ENCODE peak calls at places on chromosomes 11 and 22, in six cellular contexts. C is AG04450, M is aorta, S is fibroblast of lung, K is PC-3, I is SJSA1. B is an unnamed sample.

GRCh38 chr22:41687901-41688364 is 734 bp downstream of the SNU13 start:
- DNase-seq in C (no peak), M (peak), S (peak), K (peak), I (no peak), B (peak)

GRCh38 chr11:32435152-32435480 is 223 bp downstream of the WT1 start:
- DNase-seq in C (no peak), M (no peak), S (no peak), K (peak), I (no peak), B (no peak)

GRCh38 chr11:21514298-21514697 is 678.6 kb upstream of the ANO5 start:
- DNase-seq in C (no peak), M (no peak), S (no peak), K (peak), I (no peak), B (no peak)

GRCh38 chr11:4087551-4087950 is 7.0 kb upstream of the RRM1 start:
- DNase-seq in C (no peak), M (no peak), S (peak), K (peak), I (no peak), B (no peak)

GRCh38 chr22:37267128-37267587 is 15.2 kb upstream of the CYTH4 start:
- DNase-seq in C (no peak), M (peak), S (no peak), K (peak), I (peak), B (peak)

GRCh38 chr11:113161671-113162589 is 152.5 kb upstream of the TTC12 start:
- DNase-seq in C (no peak), M (no peak), S (no peak), K (no peak), I (no peak), B (no peak)

GRCh38 chr11:64241430-64242153 is 697 bp downstream of the FKBP2 start:
- DNase-seq in C (peak), M (peak), S (peak), K (peak), I (peak), B (peak)

GRCh38 chr11:131691558-131692041 is 321.2 kb downstream of the NTM start:
- DNase-seq in C (no peak), M (no peak), S (peak), K (peak), I (no peak), B (no peak)

GRCh38 chr22:24099661-24100060 is 81.6 kb upstream of the SUSD2 start:
- DNase-seq in C (no peak), M (peak), S (no peak), K (no peak), I (no peak), B (no peak)

GRCh38 chr11:134555510-134555909 is 143.5 kb upstream of the B3GAT1 start:
- DNase-seq in C (no peak), M (no peak), S (no peak), K (no peak), I (no peak), B (no peak)

GRCh38 chr22:19731361-19731725 is 8.0 kb downstream of the GP1BB start:
- DNase-seq in C (no peak), M (no peak), S (no peak), K (no peak), I (no peak), B (no peak)

GRCh38 chr22:21688706-21689381 is 23.0 kb downstream of the PPIL2 start:
- DNase-seq in C (no peak), M (no peak), S (no peak), K (no peak), I (no peak), B (no peak)

GRCh38 chr22:24506802-24507438 is 11.8 kb downstream of the UPB1 start:
- DNase-seq in C (no peak), M (no peak), S (peak), K (peak), I (no peak), B (no peak)

GRCh38 chr11:116263770-116264169 is 509.0 kb downstream of the BUD13 start:
- DNase-seq in C (no peak), M (no peak), S (no peak), K (no peak), I (no peak), B (no peak)

GRCh38 chr11:7642747-7643146 is 30.6 kb downstream of the CYB5R2 start:
- DNase-seq in C (no peak), M (no peak), S (no peak), K (peak), I (no peak), B (no peak)

GRCh38 chr22:38315801-38316339 is 1.4 kb downstream of the CSNK1E start:
- DNase-seq in C (no peak), M (no peak), S (no peak), K (no peak), I (no peak), B (no peak)

GRCh38 chr11:836274-836673 is 3.5 kb downstream of the CD151 start:
- DNase-seq in C (no peak), M (no peak), S (no peak), K (no peak), I (no peak), B (no peak)

GRCh38 chr22:45969414-45969799 is 7.6 kb downstream of the WNT7B start:
- DNase-seq in C (no peak), M (no peak), S (no peak), K (peak), I (no peak), B (no peak)

GRCh38 chr11:74171630-74172465 is 759 bp downstream of the PPME1 start:
- DNase-seq in C (no peak), M (no peak), S (no peak), K (peak), I (no peak), B (no peak)

GRCh38 chr11:65918211-65919150 is at the start of gene C11orf68:
- DNase-seq in C (no peak), M (peak), S (no peak), K (peak), I (no peak), B (no peak)

GRCh38 chr11:66337103-66337899 is 1.1 kb upstream of the RIN1 start:
- DNase-seq in C (no peak), M (peak), S (peak), K (no peak), I (peak), B (no peak)

GRCh38 chr11:60873533-60873932 is 6.2 kb downstream of the ZP1 start:
- DNase-seq in C (no peak), M (no peak), S (no peak), K (no peak), I (no peak), B (no peak)

GRCh38 chr11:57155400-57155799 is 26.4 kb upstream of the LRRC55 start:
- DNase-seq in C (no peak), M (no peak), S (peak), K (peak), I (no peak), B (no peak)

GRCh38 chr22:44229809-44230208 is 49.1 kb downstream of the PARVG start:
- DNase-seq in C (no peak), M (no peak), S (no peak), K (no peak), I (no peak), B (no peak)

GRCh38 chr11:71120346-71120963 is 131.9 kb downstream of the SHANK2 start:
- DNase-seq in C (no peak), M (no peak), S (no peak), K (peak), I (no peak), B (no peak)

GRCh38 chr11:33366918-33367317 is 109.7 kb downstream of the HIPK3 start:
- DNase-seq in C (no peak), M (no peak), S (no peak), K (no peak), I (no peak), B (no peak)

GRCh38 chr11:90343670-90344069 is 120.8 kb upstream of the CHORDC1 start:
- DNase-seq in C (no peak), M (no peak), S (no peak), K (no peak), I (no peak), B (no peak)

GRCh38 chr11:19658344-19658743 is 54.3 kb upstream of the NAV2 start:
- DNase-seq in C (no peak), M (no peak), S (no peak), K (peak), I (no peak), B (no peak)

GRCh38 chr11:73154178-73154577 is 12.1 kb upstream of the FCHSD2 start:
- DNase-seq in C (no peak), M (peak), S (no peak), K (no peak), I (no peak), B (no peak)

GRCh38 chr22:39703890-39704658 is 133.5 kb downstream of the CACNA1I start:
- DNase-seq in C (no peak), M (no peak), S (peak), K (no peak), I (no peak), B (no peak)

GRCh38 chr11:117438371-117439000 is 110.8 kb downstream of the CEP164 start:
- DNase-seq in C (no peak), M (no peak), S (peak), K (no peak), I (no peak), B (no peak)

GRCh38 chr22:48756146-48757111 is 1071.2 kb downstream of the BRD1 start:
- DNase-seq in C (no peak), M (no peak), S (no peak), K (no peak), I (peak), B (no peak)

GRCh38 chr22:32175751-32176644 is 16.9 kb upstream of the C22orf42 start:
- DNase-seq in C (no peak), M (no peak), S (no peak), K (no peak), I (no peak), B (no peak)

GRCh38 chr11:95698939-95699562 is 90.5 kb downstream of the FAM76B start:
- DNase-seq in C (no peak), M (no peak), S (peak), K (no peak), I (no peak), B (no peak)

GRCh38 chr11:95697614-95698408 is 91.8 kb downstream of the FAM76B start:
- DNase-seq in C (no peak), M (peak), S (no peak), K (no peak), I (no peak), B (no peak)

GRCh38 chr11:95703059-95703458 is 86.5 kb downstream of the FAM76B start:
- DNase-seq in C (no peak), M (no peak), S (no peak), K (no peak), I (no peak), B (no peak)

GRCh38 chr11:95700471-95700817 is 89.1 kb downstream of the FAM76B start:
- DNase-seq in C (no peak), M (no peak), S (no peak), K (no peak), I (no peak), B (no peak)

GRCh38 chr11:95699631-95700470 is 89.7 kb downstream of the FAM76B start:
- DNase-seq in C (no peak), M (no peak), S (peak), K (no peak), I (no peak), B (no peak)
- H3K27ac ChIP-seq in C (no peak), M (no peak), S (no peak), K (no peak), I (no peak), B (peak)

GRCh38 chr11:8867856-8868705 is 42.9 kb upstream of the AKIP1 start:
- DNase-seq in C (no peak), M (no peak), S (peak), K (no peak), I (peak), B (no peak)
- H3K4me3 ChIP-seq in C (peak), M (no peak), S (peak), K (no peak), I (no peak), B (no peak)

GRCh38 chr22:30318773-30319419 is 7.8 kb downstream of the TBC1D10A start:
- DNase-seq in C (no peak), M (no peak), S (peak), K (no peak), I (no peak), B (no peak)
- H3K27ac ChIP-seq in C (no peak), M (no peak), S (no peak), K (no peak), I (no peak), B (no peak)

GRCh38 chr11:67370351-67371076 is 2.9 kb downstream of the CLCF1 start:
- DNase-seq in C (peak), M (no peak), S (peak), K (no peak), I (peak), B (no peak)
- H3K4me3 ChIP-seq in C (peak), M (no peak), S (peak), K (peak), I (no peak), B (no peak)

B was measured in CD8-positive, alpha-beta memory T cell.